ENCODE peak calls at places on chromosome 2, in ten cellular contexts. One of them, this sample, is unnamed.

GRCh38 chr2:62814132-62814531 is 108.6 kb downstream of the EHBP1 start:
- DNase-seq in transverse colon: no peak
- DNase-seq in GM12865: peak
- DNase-seq in K562: no peak
- DNase-seq in H1: no peak
- DNase-seq in IMR-90: peak
- DNase-seq in PC-3: no peak
- DNase-seq in epithelial cell of esophagus: peak
- DNase-seq in fibroblast of mammary gland: peak
- DNase-seq in lower lobe of right lung: no peak
- DNase-seq in this sample: peak

GRCh38 chr2:8219096-8219495 is 462.8 kb upstream of the ID2 start:
- DNase-seq in transverse colon: no peak
- DNase-seq in GM12865: no peak
- DNase-seq in K562: no peak
- DNase-seq in H1: no peak
- DNase-seq in IMR-90: no peak
- DNase-seq in PC-3: no peak
- DNase-seq in epithelial cell of esophagus: no peak
- DNase-seq in fibroblast of mammary gland: no peak
- DNase-seq in lower lobe of right lung: no peak
- DNase-seq in this sample: no peak

GRCh38 chr2:156649596-156649995 is 213.4 kb downstream of the GPD2 start:
- DNase-seq in transverse colon: no peak
- DNase-seq in GM12865: no peak
- DNase-seq in K562: no peak
- DNase-seq in H1: no peak
- DNase-seq in IMR-90: no peak
- DNase-seq in PC-3: no peak
- DNase-seq in epithelial cell of esophagus: no peak
- DNase-seq in fibroblast of mammary gland: peak
- DNase-seq in lower lobe of right lung: no peak
- DNase-seq in this sample: no peak

GRCh38 chr2:140929866-140930265 is 1201.0 kb downstream of the LRP1B start:
- DNase-seq in transverse colon: no peak
- DNase-seq in GM12865: no peak
- DNase-seq in K562: no peak
- DNase-seq in H1: no peak
- DNase-seq in IMR-90: no peak
- DNase-seq in PC-3: peak
- DNase-seq in epithelial cell of esophagus: no peak
- DNase-seq in fibroblast of mammary gland: peak
- DNase-seq in lower lobe of right lung: no peak
- DNase-seq in this sample: peak

GRCh38 chr2:209391776-209392401 is 32.0 kb upstream of the MAP2 start:
- DNase-seq in transverse colon: no peak
- DNase-seq in GM12865: no peak
- DNase-seq in K562: no peak
- DNase-seq in H1: no peak
- DNase-seq in IMR-90: peak
- DNase-seq in PC-3: peak
- DNase-seq in epithelial cell of esophagus: peak
- DNase-seq in fibroblast of mammary gland: peak
- DNase-seq in lower lobe of right lung: no peak
- DNase-seq in this sample: peak

GRCh38 chr2:45166229-45166890 is 157.1 kb upstream of the SIX2 start:
- DNase-seq in transverse colon: no peak
- DNase-seq in GM12865: no peak
- DNase-seq in K562: no peak
- DNase-seq in H1: no peak
- DNase-seq in IMR-90: no peak
- DNase-seq in PC-3: no peak
- DNase-seq in epithelial cell of esophagus: no peak
- DNase-seq in fibroblast of mammary gland: no peak
- DNase-seq in lower lobe of right lung: no peak
- DNase-seq in this sample: no peak

GRCh38 chr2:120769076-120769786 is 33.6 kb downstream of the GLI2 start:
- DNase-seq in transverse colon: no peak
- DNase-seq in GM12865: no peak
- DNase-seq in K562: no peak
- DNase-seq in H1: no peak
- DNase-seq in IMR-90: no peak
- DNase-seq in PC-3: no peak
- DNase-seq in epithelial cell of esophagus: no peak
- DNase-seq in fibroblast of mammary gland: no peak
- DNase-seq in lower lobe of right lung: peak
- DNase-seq in this sample: no peak

GRCh38 chr2:5409925-5410360 is 282.2 kb upstream of the SOX11 start:
- DNase-seq in transverse colon: no peak
- DNase-seq in GM12865: no peak
- DNase-seq in K562: no peak
- DNase-seq in H1: peak
- DNase-seq in IMR-90: no peak
- DNase-seq in PC-3: no peak
- DNase-seq in epithelial cell of esophagus: no peak
- DNase-seq in fibroblast of mammary gland: no peak
- DNase-seq in lower lobe of right lung: no peak
- DNase-seq in this sample: no peak

GRCh38 chr2:78865663-78866062 is 159.8 kb upstream of the REG3G start:
- DNase-seq in transverse colon: no peak
- DNase-seq in GM12865: no peak
- DNase-seq in K562: no peak
- DNase-seq in H1: no peak
- DNase-seq in IMR-90: no peak
- DNase-seq in PC-3: no peak
- DNase-seq in epithelial cell of esophagus: no peak
- DNase-seq in fibroblast of mammary gland: no peak
- DNase-seq in lower lobe of right lung: no peak
- DNase-seq in this sample: no peak

GRCh38 chr2:78864205-78864604 is 161.3 kb upstream of the REG3G start:
- DNase-seq in transverse colon: no peak
- DNase-seq in GM12865: no peak
- DNase-seq in K562: no peak
- DNase-seq in H1: no peak
- DNase-seq in IMR-90: no peak
- DNase-seq in PC-3: no peak
- DNase-seq in epithelial cell of esophagus: no peak
- DNase-seq in fibroblast of mammary gland: no peak
- DNase-seq in lower lobe of right lung: no peak
- DNase-seq in this sample: no peak

DNA sequence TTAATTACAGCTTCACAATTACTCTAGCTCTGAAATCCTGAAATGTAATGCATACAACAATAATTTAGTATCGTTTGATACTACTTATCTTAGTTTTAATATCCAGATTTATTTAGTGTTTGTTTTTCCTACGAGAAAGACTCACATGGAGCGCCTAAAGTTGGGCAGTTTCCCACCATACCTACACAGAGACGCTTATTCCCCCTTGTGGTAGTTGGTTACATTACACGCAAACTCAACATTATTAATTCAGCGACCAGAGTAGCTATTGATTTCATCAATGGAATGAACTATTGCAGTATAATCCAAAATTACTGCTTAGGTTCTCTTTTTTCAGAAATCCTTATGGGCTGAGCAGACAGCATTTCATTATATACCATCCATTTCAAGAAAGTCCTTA is 164.0 kb upstream of the REG3G start:
- DNase-seq in transverse colon: no peak
- DNase-seq in GM12865: peak
- DNase-seq in K562: peak
- DNase-seq in H1: no peak
- DNase-seq in IMR-90: no peak
- DNase-seq in PC-3: peak
- DNase-seq in epithelial cell of esophagus: no peak
- DNase-seq in fibroblast of mammary gland: no peak
- DNase-seq in lower lobe of right lung: no peak
- DNase-seq in this sample: no peak
- TF ChIP-seq CTCF in transverse colon: peak
- TF ChIP-seq CTCF in GM12865: peak
- TF ChIP-seq CTCF in K562: peak
- TF ChIP-seq CTCF in H1: peak
- TF ChIP-seq CTCF in IMR-90: no peak
- TF ChIP-seq CTCF in PC-3: peak
- TF ChIP-seq CTCF in epithelial cell of esophagus: no peak
- TF ChIP-seq CTCF in fibroblast of mammary gland: no peak
- TF ChIP-seq CTCF in lower lobe of right lung: no peak
- TF ChIP-seq CTCF in this sample: no peak

DNA sequence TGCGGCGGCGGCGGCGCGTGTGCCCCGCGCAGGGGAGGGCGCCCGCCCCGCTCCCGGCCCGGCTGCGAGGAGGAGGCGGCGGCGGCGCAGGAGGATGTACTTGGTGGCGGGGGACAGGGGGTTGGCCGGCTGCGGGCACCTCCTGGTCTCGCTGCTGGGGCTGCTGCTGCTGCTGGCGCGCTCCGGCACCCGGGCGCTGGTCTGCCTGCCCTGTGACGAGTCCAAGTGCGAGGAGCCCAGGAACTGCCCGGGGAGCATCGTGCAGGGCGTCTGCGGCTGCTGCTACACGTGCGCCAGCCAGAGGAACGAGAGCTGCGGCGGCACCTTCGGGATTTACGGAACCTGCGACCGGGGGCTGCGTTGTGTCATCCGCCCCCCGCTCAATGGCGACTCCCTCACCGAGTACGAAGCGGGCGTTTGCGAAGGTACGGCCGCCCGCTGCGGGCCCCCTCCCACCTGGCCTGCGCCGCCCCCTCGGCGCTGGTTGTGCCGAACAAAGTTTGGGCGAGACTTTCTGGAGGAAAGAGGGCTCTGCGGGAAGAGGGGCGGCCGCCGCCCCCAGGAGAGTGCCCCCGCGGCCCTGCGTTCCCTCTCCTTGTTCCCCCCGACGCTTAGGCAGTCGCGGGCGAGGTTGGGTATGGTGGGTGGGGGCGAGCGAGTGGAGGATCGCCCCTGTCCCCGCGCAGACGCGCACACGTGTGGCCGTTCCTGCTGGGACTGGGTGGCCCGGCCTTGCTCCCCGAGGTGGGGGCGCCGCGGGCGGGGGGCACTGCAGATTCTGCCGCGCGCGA is 816 bp downstream of the CRIM1 start:
- DNase-seq in transverse colon: peak
- DNase-seq in GM12865: peak
- DNase-seq in K562: no peak
- DNase-seq in H1: peak
- DNase-seq in IMR-90: peak
- DNase-seq in PC-3: peak
- DNase-seq in epithelial cell of esophagus: peak
- DNase-seq in fibroblast of mammary gland: peak
- DNase-seq in lower lobe of right lung: peak
- DNase-seq in this sample: peak
- H3K4me3 ChIP-seq in transverse colon: peak
- H3K4me3 ChIP-seq in GM12865: peak
- H3K4me3 ChIP-seq in K562: no peak
- H3K4me3 ChIP-seq in H1: peak
- H3K4me3 ChIP-seq in IMR-90: peak
- H3K4me3 ChIP-seq in PC-3: peak
- H3K4me3 ChIP-seq in epithelial cell of esophagus: peak
- H3K4me3 ChIP-seq in fibroblast of mammary gland: peak
- H3K4me3 ChIP-seq in lower lobe of right lung: peak
- H3K4me3 ChIP-seq in this sample: peak

DNA sequence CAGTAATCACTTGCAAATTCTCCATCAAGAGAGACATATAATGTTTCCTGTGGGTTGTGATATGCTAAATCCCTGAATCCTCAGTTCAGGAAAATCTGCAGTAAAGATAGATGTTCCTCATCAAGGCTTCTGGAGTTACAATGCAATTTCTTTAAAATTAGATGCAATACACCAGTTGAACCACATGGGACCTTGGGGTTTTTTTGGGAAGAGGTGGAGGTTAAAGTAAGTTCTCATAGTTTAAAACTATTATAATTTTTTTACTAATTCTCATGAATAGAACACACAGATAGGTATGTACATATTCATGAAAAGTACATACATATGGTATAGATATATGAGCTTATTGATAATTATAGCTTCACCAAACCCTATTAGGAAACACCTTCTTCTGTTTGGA is 496.2 kb downstream of the SATB2 start:
- DNase-seq in transverse colon: no peak
- DNase-seq in GM12865: no peak
- DNase-seq in K562: no peak
- DNase-seq in H1: no peak
- DNase-seq in IMR-90: no peak
- DNase-seq in PC-3: no peak
- DNase-seq in epithelial cell of esophagus: no peak
- DNase-seq in fibroblast of mammary gland: no peak
- DNase-seq in lower lobe of right lung: no peak
- DNase-seq in this sample: peak
- TF ChIP-seq CTCF in transverse colon: no peak
- TF ChIP-seq CTCF in GM12865: no peak
- TF ChIP-seq CTCF in K562: no peak
- TF ChIP-seq CTCF in H1: peak
- TF ChIP-seq CTCF in IMR-90: no peak
- TF ChIP-seq CTCF in PC-3: no peak
- TF ChIP-seq CTCF in epithelial cell of esophagus: no peak
- TF ChIP-seq CTCF in fibroblast of mammary gland: no peak
- TF ChIP-seq CTCF in lower lobe of right lung: no peak
- TF ChIP-seq CTCF in this sample: no peak

GRCh38 chr2:174338155-174338495 is 3.4 kb downstream of the SP9 start:
- DNase-seq in transverse colon: no peak
- DNase-seq in GM12865: no peak
- DNase-seq in K562: no peak
- DNase-seq in H1: no peak
- DNase-seq in IMR-90: no peak
- DNase-seq in PC-3: no peak
- DNase-seq in epithelial cell of esophagus: no peak
- DNase-seq in fibroblast of mammary gland: no peak
- DNase-seq in lower lobe of right lung: no peak
- DNase-seq in this sample: no peak

GRCh38 chr2:174338626-174339570 is 4.1 kb downstream of the SP9 start:
- DNase-seq in transverse colon: no peak
- DNase-seq in GM12865: no peak
- DNase-seq in K562: no peak
- DNase-seq in H1: no peak
- DNase-seq in IMR-90: no peak
- DNase-seq in PC-3: no peak
- DNase-seq in epithelial cell of esophagus: no peak
- DNase-seq in fibroblast of mammary gland: no peak
- DNase-seq in lower lobe of right lung: no peak
- DNase-seq in this sample: no peak

GRCh38 chr2:174336403-174337336 is 1.9 kb downstream of the SP9 start:
- DNase-seq in transverse colon: peak
- DNase-seq in GM12865: peak
- DNase-seq in K562: peak
- DNase-seq in H1: peak
- DNase-seq in IMR-90: no peak
- DNase-seq in PC-3: no peak
- DNase-seq in epithelial cell of esophagus: peak
- DNase-seq in fibroblast of mammary gland: no peak
- DNase-seq in lower lobe of right lung: peak
- DNase-seq in this sample: no peak

GRCh38 chr2:174335605-174336402 is 1.1 kb downstream of the SP9 start:
- DNase-seq in transverse colon: no peak
- DNase-seq in GM12865: no peak
- DNase-seq in K562: peak
- DNase-seq in H1: peak
- DNase-seq in IMR-90: no peak
- DNase-seq in PC-3: no peak
- DNase-seq in epithelial cell of esophagus: no peak
- DNase-seq in fibroblast of mammary gland: no peak
- DNase-seq in lower lobe of right lung: no peak
- DNase-seq in this sample: peak

DNA sequence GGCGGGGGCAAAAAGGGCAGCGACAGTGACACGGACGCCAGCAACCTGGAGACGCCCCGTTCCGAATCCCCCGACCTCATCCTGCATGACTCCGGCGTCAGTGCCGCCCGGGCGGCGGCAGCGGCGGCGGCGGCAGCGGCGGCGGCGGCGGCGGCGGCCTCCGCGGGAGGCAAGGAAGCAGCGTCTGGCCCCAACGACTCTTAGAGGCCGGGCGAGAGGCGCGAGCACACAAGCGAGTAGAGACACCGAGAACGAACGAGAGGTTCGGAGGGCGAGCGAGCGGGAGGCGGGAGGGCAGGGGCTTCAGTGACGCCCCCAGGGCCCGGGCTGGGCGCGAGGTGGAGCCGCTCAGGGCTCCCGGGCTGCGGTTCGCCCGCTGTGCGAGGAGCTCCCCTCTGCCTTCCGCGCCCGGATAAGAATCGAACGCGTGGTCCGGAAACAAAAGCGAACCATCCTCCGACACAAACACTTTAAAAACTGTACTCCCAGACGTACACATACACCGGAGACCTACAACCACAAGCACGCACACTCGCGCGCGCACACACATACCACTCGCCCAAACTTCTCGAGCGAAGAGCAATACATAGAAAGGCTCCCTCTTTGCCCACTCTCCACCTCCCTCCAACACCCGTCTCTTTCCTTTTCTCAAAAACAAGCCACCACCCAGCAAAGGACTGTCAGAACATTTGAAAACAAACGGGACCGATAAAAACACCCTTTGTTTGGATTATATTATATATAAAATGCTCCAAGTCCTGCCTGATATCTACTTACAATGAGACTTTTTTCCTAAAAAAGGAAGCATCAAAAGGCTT is 2.8 kb downstream of the SP9 start:
- DNase-seq in transverse colon: no peak
- DNase-seq in GM12865: no peak
- DNase-seq in K562: peak
- DNase-seq in H1: peak
- DNase-seq in IMR-90: no peak
- DNase-seq in PC-3: no peak
- DNase-seq in epithelial cell of esophagus: peak
- DNase-seq in fibroblast of mammary gland: no peak
- DNase-seq in lower lobe of right lung: no peak
- DNase-seq in this sample: no peak
- H3K4me3 ChIP-seq in transverse colon: no peak
- H3K4me3 ChIP-seq in GM12865: peak
- H3K4me3 ChIP-seq in K562: peak
- H3K4me3 ChIP-seq in H1: peak
- H3K4me3 ChIP-seq in IMR-90: peak
- H3K4me3 ChIP-seq in PC-3: no peak
- H3K4me3 ChIP-seq in epithelial cell of esophagus: peak
- H3K4me3 ChIP-seq in fibroblast of mammary gland: peak
- H3K4me3 ChIP-seq in lower lobe of right lung: peak
- H3K4me3 ChIP-seq in this sample: no peak

This sample was measured in foreskin fibroblast.